ENCODE peak calls at places on chromosomes 3 and 15, in five cellular contexts. L is neural crest cell, S is bronchial epithelial cell, C is A549, Z is B cell. W is an unnamed sample.

GRCh38 chr15:76339302-76340197 is 3.0 kb downstream of the ISL2 start:
- DNase-seq in L (peak), S (no peak), C (no peak), Z (no peak), W (no peak)

GRCh38 chr3:9280477-9281219 is 31.2 kb upstream of the SRGAP3 start:
- DNase-seq in L (peak), S (peak), C (no peak), Z (no peak), W (no peak)

GRCh38 chr3:133663569-133664313 is 2.0 kb upstream of the TOPBP1 start:
- DNase-seq in L (peak), S (peak), C (peak), Z (peak), W (peak)

GRCh38 chr3:14885307-14885706 is 62.1 kb upstream of the NR2C2 start:
- DNase-seq in L (no peak), S (no peak), C (no peak), Z (no peak), W (no peak)

GRCh38 chr15:41949400-41950126 is 22.8 kb downstream of the EHD4 start:
- DNase-seq in L (no peak), S (no peak), C (no peak), Z (no peak), W (no peak)

GRCh38 chr3:27354161-27354560 is 15.0 kb downstream of the NEK10 start:
- DNase-seq in L (no peak), S (no peak), C (no peak), Z (no peak), W (no peak)

GRCh38 chr3:71495708-71496472 is 87.6 kb downstream of the FOXP1 start:
- DNase-seq in L (no peak), S (peak), C (peak), Z (no peak), W (no peak)

GRCh38 chr15:34437687-34438086 is at the start of gene GOLGA8A:
- DNase-seq in L (peak), S (peak), C (no peak), Z (peak), W (peak)

GRCh38 chr3:51311055-51311454 is 74.0 kb upstream of the MANF start:
- DNase-seq in L (no peak), S (peak), C (peak), Z (no peak), W (no peak)

GRCh38 chr15:42577514-42578031 is 2.2 kb downstream of the STARD9 start:
- DNase-seq in L (no peak), S (no peak), C (no peak), Z (no peak), W (no peak)

GRCh38 chr3:181705081-181705480 is 6.6 kb upstream of the SOX2 start:
- DNase-seq in L (no peak), S (no peak), C (no peak), Z (no peak), W (no peak)

GRCh38 chr3:30145281-30145680 is 461.1 kb upstream of the TGFBR2 start:
- DNase-seq in L (no peak), S (peak), C (no peak), Z (no peak), W (no peak)

GRCh38 chr15:25863067-25863967 is at the start of gene ATP10A:
- DNase-seq in L (peak), S (no peak), C (no peak), Z (peak), W (peak)

GRCh38 chr15:84603630-84604379 is 3.0 kb downstream of the ZSCAN2 start:
- DNase-seq in L (no peak), S (no peak), C (no peak), Z (no peak), W (no peak)

GRCh38 chr3:133644768-133645167 is 17.0 kb downstream of the TOPBP1 start:
- DNase-seq in L (no peak), S (peak), C (peak), Z (no peak), W (no peak)

GRCh38 chr3:52524752-52525661 is 8.7 kb downstream of the NT5DC2 start:
- DNase-seq in L (no peak), S (peak), C (no peak), Z (peak), W (no peak)

GRCh38 chr3:99925584-99925983 is 107.9 kb downstream of the CMSS1 start:
- DNase-seq in L (no peak), S (peak), C (no peak), Z (no peak), W (no peak)

GRCh38 chr3:27312044-27312668 is 57.0 kb downstream of the NEK10 start:
- DNase-seq in L (no peak), S (peak), C (peak), Z (peak), W (peak)

GRCh38 chr3:117928836-117929235 is 1105.8 kb downstream of the IGSF11 start:
- DNase-seq in L (no peak), S (no peak), C (no peak), Z (no peak), W (no peak)

GRCh38 chr3:8619548-8619947 is 25.1 kb downstream of the SSUH2 start:
- DNase-seq in L (no peak), S (peak), C (no peak), Z (no peak), W (no peak)

GRCh38 chr3:155730843-155731242 is 14.0 kb downstream of the PLCH1 start:
- DNase-seq in L (no peak), S (no peak), C (no peak), Z (no peak), W (no peak)

GRCh38 chr3:69649120-69649519 is 90.1 kb upstream of the MITF start:
- DNase-seq in L (no peak), S (peak), C (peak), Z (no peak), W (no peak)

GRCh38 chr15:85595804-85596536 is 198.8 kb downstream of the KLHL25 start:
- DNase-seq in L (no peak), S (peak), C (no peak), Z (no peak), W (no peak)

GRCh38 chr3:156518726-156519125 is 36.2 kb downstream of the SSR3 start:
- DNase-seq in L (no peak), S (peak), C (no peak), Z (no peak), W (no peak)

GRCh38 chr3:132198601-132199000 is 118.6 kb upstream of the ACP3 start:
- DNase-seq in L (no peak), S (no peak), C (no peak), Z (no peak), W (no peak)

GRCh38 chr3:9669277-9669676 is 20.0 kb downstream of the MTMR14 start:
- DNase-seq in L (no peak), S (no peak), C (no peak), Z (no peak), W (no peak)

GRCh38 chr3:74839591-74839990 is 225.1 kb upstream of the CNTN3 start:
- DNase-seq in L (no peak), S (no peak), C (no peak), Z (no peak), W (no peak)
- TF ChIP-seq CTCF in L (no peak), S (no peak), C (no peak), Z (no peak), W (no peak)

DNA sequence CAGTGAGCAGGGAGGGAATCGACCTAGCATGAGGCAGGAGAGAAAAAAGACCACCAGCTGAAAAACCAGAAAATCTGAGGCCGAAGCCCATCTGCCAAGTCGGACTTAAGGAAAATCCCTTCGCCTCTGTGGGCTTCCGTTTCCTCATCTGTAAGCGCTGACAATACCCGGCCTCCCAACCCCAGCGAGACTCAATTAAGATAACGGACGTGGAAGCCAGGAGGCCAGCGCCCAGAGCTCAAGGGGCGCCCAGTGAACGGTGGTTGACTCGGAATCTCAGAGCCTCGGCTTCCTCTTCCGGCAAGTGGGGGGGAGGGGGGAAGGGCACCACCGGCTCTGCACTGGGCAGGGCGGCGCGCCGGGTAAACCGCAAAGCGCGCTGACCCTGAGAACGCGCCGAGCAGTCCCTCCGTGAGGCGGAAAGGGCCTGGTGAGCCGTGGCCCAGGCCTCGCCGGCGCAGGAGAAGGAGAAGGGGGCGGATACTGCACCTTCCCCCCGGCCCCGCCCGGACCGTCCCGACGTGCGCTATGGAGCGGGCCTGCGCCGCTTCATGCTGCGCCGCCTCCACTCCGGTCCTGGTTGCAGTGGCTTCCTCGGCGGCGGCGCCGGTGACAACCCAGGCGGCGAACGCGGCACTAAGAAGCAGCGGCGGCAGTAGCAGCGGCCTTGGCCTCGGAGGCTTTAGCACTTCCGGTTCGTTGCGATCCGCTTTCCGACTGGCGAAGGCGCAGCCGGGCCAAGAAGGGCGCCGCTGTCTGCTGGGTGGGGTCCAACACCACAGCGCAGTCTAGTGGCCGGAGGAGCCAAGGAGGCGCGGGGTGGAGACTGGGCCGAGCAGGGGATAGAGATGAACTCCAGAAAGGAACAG is at the start of gene DPP8:
- DNase-seq in L (peak), S (peak), C (peak), Z (peak), W (peak)
- TF ChIP-seq CTCF in L (peak), S (peak), C (peak), Z (peak), W (no peak)

DNA sequence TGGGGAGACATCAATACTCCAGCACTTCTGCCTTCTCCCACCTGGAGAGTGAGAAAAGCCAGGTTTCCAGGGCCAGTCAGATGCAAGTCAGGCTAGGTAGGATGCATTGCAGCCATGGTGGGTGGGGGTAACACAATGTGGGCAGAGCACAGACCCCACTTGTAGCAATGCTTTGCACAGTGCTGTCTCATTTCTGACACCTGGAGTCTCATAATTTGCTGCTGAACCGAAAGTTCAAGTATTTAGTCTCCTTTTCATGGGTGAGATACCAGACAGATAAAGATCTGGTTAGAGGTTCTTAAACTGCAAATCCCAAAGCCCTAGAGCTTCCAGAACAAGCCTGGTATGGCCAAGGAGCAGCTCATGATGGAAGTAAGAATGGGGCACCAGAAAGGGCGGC is 880.3 kb upstream of the CFAP20DC start:
- DNase-seq in L (no peak), S (no peak), C (no peak), Z (no peak), W (no peak)
- TF ChIP-seq CTCF in L (no peak), S (no peak), C (no peak), Z (no peak), W (no peak)

DNA sequence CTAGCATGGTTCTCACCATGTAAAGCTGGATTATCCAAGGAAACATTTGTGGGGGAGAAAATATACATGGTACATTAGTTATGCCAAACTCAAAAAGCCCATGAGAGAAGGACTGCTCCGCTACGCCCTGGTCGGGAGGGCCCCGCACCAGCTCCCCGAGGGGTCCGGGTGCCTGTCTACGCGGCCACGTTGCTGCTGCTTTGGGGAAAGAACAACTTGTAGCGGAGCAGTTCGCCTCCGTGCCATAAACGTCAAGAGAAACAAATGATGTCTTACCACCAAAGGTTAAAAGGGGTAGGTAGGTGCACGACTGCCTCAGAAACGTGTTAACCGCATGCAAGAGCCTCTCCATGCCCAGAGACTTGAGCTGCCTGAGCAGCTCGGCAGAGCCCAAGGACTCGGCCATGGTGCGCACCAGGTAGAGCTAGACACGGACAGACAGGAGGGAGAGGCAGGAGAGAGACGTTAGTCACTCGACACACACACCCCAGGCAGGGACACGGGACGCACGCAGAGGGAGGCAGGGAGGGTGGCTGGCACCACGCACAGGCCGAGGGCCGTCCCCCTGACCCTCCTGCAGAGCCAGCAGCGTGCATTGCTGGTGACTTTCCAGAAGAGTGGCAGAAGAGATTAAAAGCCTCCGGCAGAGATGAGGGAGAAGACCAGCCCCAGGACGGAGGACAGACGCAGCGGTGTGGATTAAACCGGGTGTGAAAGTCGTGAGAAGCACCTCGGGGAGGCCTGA is 63.4 kb downstream of the CYFIP1 start:
- DNase-seq in L (no peak), S (no peak), C (no peak), Z (no peak), W (no peak)
- TF ChIP-seq CTCF in L (no peak), S (no peak), C (no peak), Z (no peak), W (no peak)

W was measured in endothelial cell.